ENCODE peak calls at places on chromosomes 12 and 14, in six cellular contexts. G is activated CD8-positive, alpha-beta memory T cell treated with anti-CD3 and anti-CD28 coated beads for 1 hour; Y is AG04449; V is ACHN; F is activated naive CD8-positive, alpha-beta T cell treated with anti-CD3 and anti-CD28 coated beads, Interleukin-2, amount 50 U/mL, for 24 hours; L is mucosa of descending colon. M is an unnamed sample.

GRCh38 chr14:79009286-79009685 is 839.1 kb downstream of the NRXN3 start:
- DNase-seq in G (no peak), V (no peak), Y (no peak), L (no peak), F (no peak), M (no peak)

GRCh38 chr14:100711493-100711892 is 15.2 kb upstream of the DLK1 start:
- DNase-seq in F (no peak), L (no peak), Y (no peak), V (no peak), G (no peak), M (no peak)

GRCh38 chr14:92340938-92341337 is 18.0 kb downstream of the SLC24A4 start:
- DNase-seq in L (no peak), Y (no peak), V (no peak), F (peak), G (no peak), M (no peak)

GRCh38 chr14:58227096-58227819 is 17.4 kb upstream of the PSMA3 start:
- DNase-seq in G (no peak), F (no peak), V (no peak), L (no peak), Y (no peak), M (no peak)

GRCh38 chr12:107283652-107284051 is 190.3 kb upstream of the CRY1 start:
- DNase-seq in Y (no peak), L (no peak), G (no peak), V (no peak), F (no peak), M (no peak)

GRCh38 chr14:91008759-91009409 is 51.6 kb downstream of the RPS6KA5 start:
- DNase-seq in G (no peak), V (no peak), L (no peak), F (no peak), Y (no peak), M (no peak)

GRCh38 chr12:6548556-6549378 is 7.1 kb downstream of the IFFO1 start:
- DNase-seq in G (no peak), V (peak), F (no peak), Y (no peak), L (peak), M (no peak)

GRCh38 chr14:20620798-20621478 is 20.6 kb downstream of the OR6S1 start:
- DNase-seq in L (no peak), Y (no peak), G (no peak), F (no peak), V (no peak), M (no peak)

GRCh38 chr12:47068539-47068938 is 10.9 kb upstream of the PCED1B start:
- DNase-seq in L (no peak), F (no peak), Y (no peak), V (no peak), G (no peak), M (no peak)

GRCh38 chr12:116726749-116727148 is 11.1 kb downstream of the SPRING1 start:
- DNase-seq in F (no peak), L (no peak), Y (no peak), G (no peak), V (no peak), M (no peak)

GRCh38 chr14:89921896-89922548 is 32.5 kb downstream of the EFCAB11 start:
- DNase-seq in G (no peak), F (no peak), V (no peak), L (no peak), Y (no peak), M (no peak)

GRCh38 chr12:108724054-108724889 is 7.0 kb downstream of the CORO1C start:
- DNase-seq in V (peak), F (no peak), G (no peak), Y (no peak), L (no peak), M (no peak)

GRCh38 chr12:130497991-130498390 is 160.3 kb downstream of the PIWIL1 start:
- DNase-seq in V (no peak), F (no peak), G (no peak), Y (no peak), L (no peak), M (no peak)

GRCh38 chr12:52285172-52285745 is 6.1 kb downstream of the KRT81 start:
- DNase-seq in G (no peak), Y (no peak), F (no peak), L (no peak), V (peak), M (no peak)

GRCh38 chr14:52901357-52901980 is 49.4 kb downstream of the FERMT2 start:
- DNase-seq in V (no peak), G (no peak), Y (no peak), L (no peak), F (no peak), M (no peak)

GRCh38 chr12:57455374-57456144 is 452 bp downstream of the INHBE start:
- DNase-seq in G (no peak), F (no peak), L (no peak), Y (no peak), V (no peak), M (no peak)

GRCh38 chr14:75247286-75247922 is 31.2 kb upstream of the FOS start:
- DNase-seq in Y (no peak), L (no peak), G (peak), F (peak), V (no peak), M (no peak)

M was measured in esophagus squamous epithelium.